ENCODE peak calls at places on chromosome 1, in seven cellular contexts. D, T, L, B, O, V and R are unnamed samples.

GRCh38 chr1:217713223-217713622 is 82.1 kb downstream of the SPATA17 start:
- DNase-seq in D (no peak), T (no peak), L (no peak), B (no peak), O (no peak), V (no peak), R (no peak)

GRCh38 chr1:94335950-94336349 is 82.2 kb upstream of the ABCD3 start:
- DNase-seq in D (peak), T (peak), L (peak), B (peak), O (peak), V (no peak), R (peak)

GRCh38 chr1:154469844-154470417 is 32.1 kb upstream of the TDRD10 start:
- DNase-seq in D (no peak), T (no peak), L (no peak), B (no peak), O (peak), V (no peak), R (no peak)

GRCh38 chr1:231943084-231943483 is 316.5 kb downstream of the DISC1 start:
- DNase-seq in D (no peak), T (no peak), L (no peak), B (no peak), O (no peak), V (no peak), R (no peak)

GRCh38 chr1:29658688-29659087 is 422.4 kb downstream of the PTPRU start:
- DNase-seq in D (no peak), T (no peak), L (no peak), B (no peak), O (no peak), V (no peak), R (no peak)

GRCh38 chr1:109306832-109307362 is at the start of gene MYBPHL:
- DNase-seq in D (no peak), T (no peak), L (no peak), B (no peak), O (no peak), V (no peak), R (peak)

GRCh38 chr1:94709891-94710581 is 110.1 kb upstream of the SLC44A3 start:
- DNase-seq in D (no peak), T (no peak), L (no peak), B (no peak), O (no peak), V (no peak), R (no peak)

GRCh38 chr1:210364479-210364878 is 35.8 kb downstream of the HHAT start:
- DNase-seq in D (no peak), T (no peak), L (peak), B (peak), O (no peak), V (peak), R (no peak)

GRCh38 chr1:224253721-224254120 is 70.7 kb downstream of the DEGS1 start:
- DNase-seq in D (no peak), T (no peak), L (no peak), B (no peak), O (no peak), V (no peak), R (no peak)

GRCh38 chr1:51344602-51345299 is 14.4 kb upstream of the TTC39A start:
- DNase-seq in D (no peak), T (peak), L (peak), B (peak), O (peak), V (no peak), R (peak)

GRCh38 chr1:203082571-203083462 is 3.0 kb downstream of the MYOG start:
- DNase-seq in D (no peak), T (no peak), L (no peak), B (no peak), O (no peak), V (no peak), R (no peak)
- H3K4me3 ChIP-seq in D (no peak), T (no peak), L (no peak), B (no peak), O (no peak), V (no peak), R (no peak)

GRCh38 chr1:7539772-7540175 is 231.3 kb upstream of the VAMP3 start:
- DNase-seq in D (no peak), T (peak), L (peak), B (no peak), O (peak), V (no peak), R (peak)
- TF ChIP-seq CTCF in D (no peak), T (no peak), L (peak), B (peak), O (peak), V (peak), R (peak)

DNA sequence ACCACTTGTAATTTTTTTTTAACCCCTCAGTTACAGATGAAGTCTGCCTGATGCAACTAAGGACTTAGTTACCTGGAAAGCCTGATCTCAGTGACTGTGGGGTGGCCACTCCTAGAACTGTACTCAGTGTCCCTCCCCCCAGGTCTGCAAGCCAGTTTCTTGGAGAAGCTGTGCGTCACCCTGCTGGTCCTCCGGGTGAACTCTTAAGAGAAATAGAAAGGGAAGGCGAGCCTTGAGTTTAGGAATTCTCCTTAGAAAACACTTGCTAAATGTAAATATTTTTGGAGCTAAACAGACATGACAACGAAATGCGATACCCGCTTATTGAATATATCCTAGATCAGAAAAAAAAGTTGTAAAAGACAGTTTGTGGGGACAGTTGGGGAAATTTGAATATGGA is 730 bp downstream of the SLC16A4 start:
- DNase-seq in D (no peak), T (no peak), L (peak), B (no peak), O (no peak), V (peak), R (no peak)
- H3K4me3 ChIP-seq in D (peak), T (no peak), L (peak), B (peak), O (no peak), V (peak), R (peak)

DNA sequence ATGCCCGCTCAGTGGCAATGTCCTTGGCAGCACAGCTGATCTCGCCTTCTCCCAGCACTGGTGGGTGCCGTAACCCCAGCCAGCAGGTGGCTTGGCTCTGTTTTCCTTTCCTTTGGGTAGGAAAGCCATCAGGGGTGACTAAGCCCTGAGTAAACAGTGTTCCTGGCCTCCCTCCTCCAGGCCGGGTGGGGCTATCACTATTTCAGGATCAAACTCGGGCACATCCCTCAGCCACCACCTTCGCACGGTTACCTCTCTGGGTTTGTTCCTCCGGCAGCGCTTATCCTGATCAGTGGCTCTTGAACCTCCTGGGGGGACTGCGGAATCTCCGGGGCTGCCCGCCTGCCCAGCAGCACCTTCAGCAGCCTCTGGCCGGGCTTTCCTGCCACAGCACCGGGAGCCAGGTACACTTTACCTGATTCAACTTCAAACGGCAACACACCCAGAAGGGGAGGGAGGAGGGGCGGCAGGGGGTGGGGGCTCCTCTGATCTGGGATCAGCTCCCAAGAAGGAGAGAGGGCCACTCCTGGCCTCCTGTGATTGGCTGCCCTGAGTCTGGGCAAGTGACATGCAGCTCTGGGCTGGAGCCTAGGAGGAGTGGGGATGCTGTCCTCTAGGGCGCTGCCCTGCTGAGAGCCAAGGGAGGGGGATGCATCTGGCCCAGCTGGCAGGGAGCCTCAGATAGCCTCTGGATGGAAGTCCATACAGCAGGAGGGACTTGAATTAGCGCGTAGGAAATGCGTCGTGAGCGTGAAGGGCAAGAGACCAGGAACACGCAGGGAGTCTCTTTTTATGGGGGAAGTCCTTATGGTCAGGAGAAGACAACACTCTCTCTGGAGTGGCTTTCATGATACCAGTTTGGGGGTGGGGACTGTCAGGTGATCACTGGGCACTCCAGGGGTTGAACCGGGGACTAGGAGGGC is at the start of gene ASCL5:
- DNase-seq in D (no peak), T (peak), L (no peak), B (no peak), O (peak), V (no peak), R (peak)
- TF ChIP-seq CTCF in D (peak), T (no peak), L (no peak), B (peak), O (peak), V (no peak), R (no peak)

GRCh38 chr1:204714861-204715511 is 29.4 kb upstream of the LRRN2 start:
- DNase-seq in D (no peak), T (no peak), L (no peak), B (no peak), O (no peak), V (no peak), R (no peak)
- H3K4me3 ChIP-seq in D (no peak), T (no peak), L (no peak), B (no peak), O (no peak), V (no peak), R (no peak)